ENCODE peak calls at places on chromosome 1, in nine cellular contexts. One of them, this sample, is unnamed.

GRCh38 chr1:165650981-165651625 is 20.1 kb downstream of the MGST3 start:
- DNase-seq in activated T-cell treated with anti-CD3 and anti-CD28 coated beads for 1 hour: no peak
- DNase-seq in NCI-H187: no peak
- DNase-seq in CMK: no peak
- DNase-seq in activated naive CD4-positive, alpha-beta T cell treated with anti-CD3 and anti-CD28 coated beads, Interleukin-2, amount 10 ng/mL, durations not matched to agents 7 days and 5 days: no peak
- DNase-seq in T-helper 2 cell: no peak
- DNase-seq in HEK293T: no peak
- DNase-seq in ELR: peak
- DNase-seq in coronary artery: no peak
- DNase-seq in this sample: no peak

GRCh38 chr1:98049370-98050115 is 128.7 kb upstream of the DPYD start:
- DNase-seq in activated T-cell treated with anti-CD3 and anti-CD28 coated beads for 1 hour: no peak
- DNase-seq in NCI-H187: no peak
- DNase-seq in CMK: no peak
- DNase-seq in activated naive CD4-positive, alpha-beta T cell treated with anti-CD3 and anti-CD28 coated beads, Interleukin-2, amount 10 ng/mL, durations not matched to agents 7 days and 5 days: no peak
- DNase-seq in T-helper 2 cell: no peak
- DNase-seq in HEK293T: no peak
- DNase-seq in ELR: peak
- DNase-seq in coronary artery: no peak
- DNase-seq in this sample: no peak

GRCh38 chr1:42420911-42421585 is 34.8 kb downstream of the ZMYND12 start:
- DNase-seq in activated T-cell treated with anti-CD3 and anti-CD28 coated beads for 1 hour: no peak
- DNase-seq in NCI-H187: peak
- DNase-seq in CMK: no peak
- DNase-seq in activated naive CD4-positive, alpha-beta T cell treated with anti-CD3 and anti-CD28 coated beads, Interleukin-2, amount 10 ng/mL, durations not matched to agents 7 days and 5 days: no peak
- DNase-seq in T-helper 2 cell: no peak
- DNase-seq in HEK293T: peak
- DNase-seq in ELR: peak
- DNase-seq in coronary artery: no peak
- DNase-seq in this sample: no peak

GRCh38 chr1:239283229-239283628 is 103.1 kb upstream of the CHRM3 start:
- DNase-seq in activated T-cell treated with anti-CD3 and anti-CD28 coated beads for 1 hour: no peak
- DNase-seq in NCI-H187: no peak
- DNase-seq in CMK: no peak
- DNase-seq in activated naive CD4-positive, alpha-beta T cell treated with anti-CD3 and anti-CD28 coated beads, Interleukin-2, amount 10 ng/mL, durations not matched to agents 7 days and 5 days: no peak
- DNase-seq in T-helper 2 cell: no peak
- DNase-seq in HEK293T: no peak
- DNase-seq in ELR: no peak
- DNase-seq in coronary artery: no peak
- DNase-seq in this sample: no peak

GRCh38 chr1:225450491-225451191 is 22.8 kb upstream of the LBR start:
- DNase-seq in activated T-cell treated with anti-CD3 and anti-CD28 coated beads for 1 hour: no peak
- DNase-seq in NCI-H187: no peak
- DNase-seq in CMK: no peak
- DNase-seq in activated naive CD4-positive, alpha-beta T cell treated with anti-CD3 and anti-CD28 coated beads, Interleukin-2, amount 10 ng/mL, durations not matched to agents 7 days and 5 days: no peak
- DNase-seq in T-helper 2 cell: no peak
- DNase-seq in HEK293T: no peak
- DNase-seq in ELR: no peak
- DNase-seq in coronary artery: peak
- DNase-seq in this sample: no peak

GRCh38 chr1:20361805-20362381 is 71.2 kb downstream of the VWA5B1 start:
- DNase-seq in activated T-cell treated with anti-CD3 and anti-CD28 coated beads for 1 hour: peak
- DNase-seq in NCI-H187: peak
- DNase-seq in CMK: no peak
- DNase-seq in activated naive CD4-positive, alpha-beta T cell treated with anti-CD3 and anti-CD28 coated beads, Interleukin-2, amount 10 ng/mL, durations not matched to agents 7 days and 5 days: peak
- DNase-seq in T-helper 2 cell: no peak
- DNase-seq in HEK293T: peak
- DNase-seq in ELR: peak
- DNase-seq in coronary artery: no peak
- DNase-seq in this sample: peak

GRCh38 chr1:221576268-221576667 is 165.6 kb downstream of the DUSP10 start:
- DNase-seq in activated T-cell treated with anti-CD3 and anti-CD28 coated beads for 1 hour: no peak
- DNase-seq in NCI-H187: no peak
- DNase-seq in CMK: no peak
- DNase-seq in activated naive CD4-positive, alpha-beta T cell treated with anti-CD3 and anti-CD28 coated beads, Interleukin-2, amount 10 ng/mL, durations not matched to agents 7 days and 5 days: no peak
- DNase-seq in T-helper 2 cell: no peak
- DNase-seq in HEK293T: no peak
- DNase-seq in ELR: peak
- DNase-seq in coronary artery: no peak
- DNase-seq in this sample: no peak

GRCh38 chr1:6770727-6771567 is 14.3 kb upstream of the CAMTA1 start:
- DNase-seq in activated T-cell treated with anti-CD3 and anti-CD28 coated beads for 1 hour: no peak
- DNase-seq in NCI-H187: no peak
- DNase-seq in CMK: no peak
- DNase-seq in activated naive CD4-positive, alpha-beta T cell treated with anti-CD3 and anti-CD28 coated beads, Interleukin-2, amount 10 ng/mL, durations not matched to agents 7 days and 5 days: no peak
- DNase-seq in T-helper 2 cell: no peak
- DNase-seq in HEK293T: peak
- DNase-seq in ELR: peak
- DNase-seq in coronary artery: peak
- DNase-seq in this sample: no peak

This sample was measured in naive thymus-derived CD8-positive, alpha-beta T cell.